ENCODE peak calls at places on chromosome 1, in ten cellular contexts. J is ELF-1; Y is lung; G is upper lobe of right lung; A is testis; C is NCI-H526; R is Kasumi-1; H is RCC 7860; W is activated naive CD4-positive, alpha-beta T cell; K is coronary artery. B is an unnamed sample.

GRCh38 chr1:70764747-70765146 is 282.9 kb downstream of the PTGER3 start:
- DNase-seq in G (no peak), W (no peak), A (no peak), C (no peak), K (no peak), H (no peak), R (peak), J (no peak), Y (no peak), B (no peak)

GRCh38 chr1:85330711-85331290 is 54.4 kb upstream of the BCL10 start:
- DNase-seq in A (no peak), C (no peak), J (no peak), R (peak), K (no peak), W (no peak), G (no peak), H (peak), Y (peak), B (no peak)

GRCh38 chr1:39270368-39270767 is 65.9 kb downstream of the MACF1 start:
- DNase-seq in G (no peak), W (no peak), A (no peak), H (no peak), Y (no peak), C (no peak), J (no peak), R (no peak), K (no peak), B (no peak)

GRCh38 chr1:236673284-236673919 is 12.9 kb upstream of the ACTN2 start:
- DNase-seq in K (no peak), J (no peak), Y (no peak), H (no peak), W (no peak), R (no peak), C (no peak), A (no peak), G (no peak), B (no peak)

GRCh38 chr1:109569323-109569722 is 20.9 kb downstream of the GNAI3 start:
- DNase-seq in R (no peak), Y (no peak), J (no peak), C (no peak), K (no peak), A (no peak), H (no peak), W (no peak), G (no peak), B (no peak)

GRCh38 chr1:32813941-32814739 is 3.0 kb downstream of the YARS1 start:
- DNase-seq in J (peak), G (no peak), Y (no peak), R (no peak), K (no peak), C (no peak), H (peak), A (no peak), W (no peak), B (no peak)

GRCh38 chr1:210246447-210246846 is 13.9 kb downstream of the SERTAD4 start:
- DNase-seq in G (no peak), C (no peak), W (no peak), K (no peak), J (no peak), Y (no peak), R (no peak), A (no peak), H (no peak), B (no peak)

GRCh38 chr1:200732438-200732837 is 6.3 kb upstream of the CAMSAP2 start:
- DNase-seq in A (no peak), W (no peak), J (peak), C (no peak), R (no peak), Y (no peak), K (no peak), H (no peak), G (no peak), B (no peak)

GRCh38 chr1:64539808-64540207 is 69.9 kb downstream of the CACHD1 start:
- DNase-seq in R (no peak), A (peak), W (no peak), Y (peak), G (no peak), J (no peak), C (no peak), H (peak), K (no peak), B (no peak)